ENCODE peak calls at places on chromosomes 13 and 19, in ten cellular contexts. One of them, this sample, is unnamed.

GRCh38 chr19:2240881-2241760 is 4.5 kb downstream of the SF3A2 start:
- DNase-seq in NCI-H1436: no peak
- DNase-seq in breast epithelium: no peak
- DNase-seq in activated CD4-positive, CD25-positive, alpha-beta regulatory T cell: no peak
- DNase-seq in fibroblast of the aortic adventitia: no peak
- DNase-seq in GOT3: no peak
- DNase-seq in NCI-H345: no peak
- DNase-seq in cardiac muscle cell: no peak
- DNase-seq in lung microvascular endothelial cell: peak
- DNase-seq in foreskin keratinocyte: no peak
- DNase-seq in this sample: no peak

GRCh38 chr13:91946498-91947070 is 548.2 kb downstream of the GPC5 start:
- DNase-seq in NCI-H1436: peak
- DNase-seq in breast epithelium: no peak
- DNase-seq in activated CD4-positive, CD25-positive, alpha-beta regulatory T cell: no peak
- DNase-seq in fibroblast of the aortic adventitia: peak
- DNase-seq in GOT3: no peak
- DNase-seq in NCI-H345: peak
- DNase-seq in cardiac muscle cell: peak
- DNase-seq in lung microvascular endothelial cell: peak
- DNase-seq in foreskin keratinocyte: peak
- DNase-seq in this sample: peak

GRCh38 chr13:47334173-47334572 is 437.3 kb upstream of the HTR2A start:
- DNase-seq in NCI-H1436: no peak
- DNase-seq in breast epithelium: no peak
- DNase-seq in activated CD4-positive, CD25-positive, alpha-beta regulatory T cell: no peak
- DNase-seq in fibroblast of the aortic adventitia: peak
- DNase-seq in GOT3: no peak
- DNase-seq in NCI-H345: no peak
- DNase-seq in cardiac muscle cell: no peak
- DNase-seq in lung microvascular endothelial cell: no peak
- DNase-seq in foreskin keratinocyte: no peak
- DNase-seq in this sample: peak

GRCh38 chr13:43939149-43939548 is 59.4 kb downstream of the LACC1 start:
- DNase-seq in NCI-H1436: no peak
- DNase-seq in breast epithelium: no peak
- DNase-seq in activated CD4-positive, CD25-positive, alpha-beta regulatory T cell: no peak
- DNase-seq in fibroblast of the aortic adventitia: no peak
- DNase-seq in GOT3: no peak
- DNase-seq in NCI-H345: no peak
- DNase-seq in cardiac muscle cell: no peak
- DNase-seq in lung microvascular endothelial cell: peak
- DNase-seq in foreskin keratinocyte: no peak
- DNase-seq in this sample: no peak

GRCh38 chr13:71051573-71051972 is 815.4 kb downstream of the DACH1 start:
- DNase-seq in NCI-H1436: no peak
- DNase-seq in breast epithelium: no peak
- DNase-seq in activated CD4-positive, CD25-positive, alpha-beta regulatory T cell: no peak
- DNase-seq in fibroblast of the aortic adventitia: no peak
- DNase-seq in GOT3: no peak
- DNase-seq in NCI-H345: no peak
- DNase-seq in cardiac muscle cell: no peak
- DNase-seq in lung microvascular endothelial cell: no peak
- DNase-seq in foreskin keratinocyte: no peak
- DNase-seq in this sample: no peak

GRCh38 chr19:35558400-35559280 is 4.8 kb downstream of the ATP4A start:
- DNase-seq in NCI-H1436: no peak
- DNase-seq in breast epithelium: no peak
- DNase-seq in activated CD4-positive, CD25-positive, alpha-beta regulatory T cell: no peak
- DNase-seq in fibroblast of the aortic adventitia: no peak
- DNase-seq in GOT3: no peak
- DNase-seq in NCI-H345: peak
- DNase-seq in cardiac muscle cell: no peak
- DNase-seq in lung microvascular endothelial cell: no peak
- DNase-seq in foreskin keratinocyte: no peak
- DNase-seq in this sample: no peak

GRCh38 chr19:53333071-53333465 is 481 bp upstream of the ZNF845 start:
- DNase-seq in NCI-H1436: peak
- DNase-seq in breast epithelium: no peak
- DNase-seq in activated CD4-positive, CD25-positive, alpha-beta regulatory T cell: peak
- DNase-seq in fibroblast of the aortic adventitia: no peak
- DNase-seq in GOT3: no peak
- DNase-seq in NCI-H345: no peak
- DNase-seq in cardiac muscle cell: peak
- DNase-seq in lung microvascular endothelial cell: no peak
- DNase-seq in foreskin keratinocyte: no peak
- DNase-seq in this sample: no peak

GRCh38 chr19:35468637-35469036 is 20.6 kb downstream of the FFAR2 start:
- DNase-seq in NCI-H1436: peak
- DNase-seq in breast epithelium: no peak
- DNase-seq in activated CD4-positive, CD25-positive, alpha-beta regulatory T cell: peak
- DNase-seq in fibroblast of the aortic adventitia: peak
- DNase-seq in GOT3: no peak
- DNase-seq in NCI-H345: peak
- DNase-seq in cardiac muscle cell: peak
- DNase-seq in lung microvascular endothelial cell: peak
- DNase-seq in foreskin keratinocyte: peak
- DNase-seq in this sample: peak

GRCh38 chr19:6236310-6237291 is 43.2 kb downstream of the MLLT1 start:
- DNase-seq in NCI-H1436: no peak
- DNase-seq in breast epithelium: peak
- DNase-seq in activated CD4-positive, CD25-positive, alpha-beta regulatory T cell: no peak
- DNase-seq in fibroblast of the aortic adventitia: no peak
- DNase-seq in GOT3: no peak
- DNase-seq in NCI-H345: no peak
- DNase-seq in cardiac muscle cell: no peak
- DNase-seq in lung microvascular endothelial cell: no peak
- DNase-seq in foreskin keratinocyte: no peak
- DNase-seq in this sample: peak

GRCh38 chr19:29259153-29259552 is 46.2 kb upstream of the UQCRFS1 start:
- DNase-seq in NCI-H1436: no peak
- DNase-seq in breast epithelium: no peak
- DNase-seq in activated CD4-positive, CD25-positive, alpha-beta regulatory T cell: no peak
- DNase-seq in fibroblast of the aortic adventitia: peak
- DNase-seq in GOT3: no peak
- DNase-seq in NCI-H345: peak
- DNase-seq in cardiac muscle cell: no peak
- DNase-seq in lung microvascular endothelial cell: no peak
- DNase-seq in foreskin keratinocyte: no peak
- DNase-seq in this sample: no peak

GRCh38 chr13:102361113-102361512 is 40.7 kb downstream of the FGF14 start:
- DNase-seq in NCI-H1436: no peak
- DNase-seq in breast epithelium: no peak
- DNase-seq in activated CD4-positive, CD25-positive, alpha-beta regulatory T cell: no peak
- DNase-seq in fibroblast of the aortic adventitia: no peak
- DNase-seq in GOT3: no peak
- DNase-seq in NCI-H345: no peak
- DNase-seq in cardiac muscle cell: no peak
- DNase-seq in lung microvascular endothelial cell: no peak
- DNase-seq in foreskin keratinocyte: no peak
- DNase-seq in this sample: no peak

GRCh38 chr13:108496364-108497215 is 132.8 kb upstream of the MYO16 start:
- DNase-seq in NCI-H1436: no peak
- DNase-seq in breast epithelium: no peak
- DNase-seq in activated CD4-positive, CD25-positive, alpha-beta regulatory T cell: no peak
- DNase-seq in fibroblast of the aortic adventitia: no peak
- DNase-seq in GOT3: no peak
- DNase-seq in NCI-H345: no peak
- DNase-seq in cardiac muscle cell: peak
- DNase-seq in lung microvascular endothelial cell: no peak
- DNase-seq in foreskin keratinocyte: peak
- DNase-seq in this sample: no peak

GRCh38 chr13:51303882-51304281 is 35.6 kb upstream of the SERPINE3 start:
- DNase-seq in NCI-H1436: no peak
- DNase-seq in breast epithelium: no peak
- DNase-seq in activated CD4-positive, CD25-positive, alpha-beta regulatory T cell: no peak
- DNase-seq in fibroblast of the aortic adventitia: no peak
- DNase-seq in GOT3: no peak
- DNase-seq in NCI-H345: no peak
- DNase-seq in cardiac muscle cell: no peak
- DNase-seq in lung microvascular endothelial cell: no peak
- DNase-seq in foreskin keratinocyte: no peak
- DNase-seq in this sample: no peak

GRCh38 chr19:55493052-55493649 is 4.9 kb downstream of the SSC5D start:
- DNase-seq in NCI-H1436: no peak
- DNase-seq in breast epithelium: no peak
- DNase-seq in activated CD4-positive, CD25-positive, alpha-beta regulatory T cell: no peak
- DNase-seq in fibroblast of the aortic adventitia: peak
- DNase-seq in GOT3: no peak
- DNase-seq in NCI-H345: no peak
- DNase-seq in cardiac muscle cell: no peak
- DNase-seq in lung microvascular endothelial cell: no peak
- DNase-seq in foreskin keratinocyte: no peak
- DNase-seq in this sample: no peak

GRCh38 chr19:47713046-47714021 is at the start of gene EHD2:
- DNase-seq in NCI-H1436: no peak
- DNase-seq in breast epithelium: peak
- DNase-seq in activated CD4-positive, CD25-positive, alpha-beta regulatory T cell: no peak
- DNase-seq in fibroblast of the aortic adventitia: peak
- DNase-seq in GOT3: peak
- DNase-seq in NCI-H345: no peak
- DNase-seq in cardiac muscle cell: peak
- DNase-seq in lung microvascular endothelial cell: peak
- DNase-seq in foreskin keratinocyte: peak
- DNase-seq in this sample: peak

GRCh38 chr13:75299913-75300862 is 181.8 kb downstream of the TBC1D4 start:
- DNase-seq in NCI-H1436: no peak
- DNase-seq in breast epithelium: no peak
- DNase-seq in activated CD4-positive, CD25-positive, alpha-beta regulatory T cell: no peak
- DNase-seq in fibroblast of the aortic adventitia: peak
- DNase-seq in GOT3: no peak
- DNase-seq in NCI-H345: no peak
- DNase-seq in cardiac muscle cell: no peak
- DNase-seq in lung microvascular endothelial cell: no peak
- DNase-seq in foreskin keratinocyte: no peak
- DNase-seq in this sample: peak